ENCODE peak calls at places on chromosomes 1 and 21, in four cellular contexts. J is brain microvascular endothelial cell, F is Caco-2, T is glutamatergic neuron. Y is an unnamed sample.

GRCh38 chr1:96370752-96371151 is 350.8 kb upstream of the PTBP2 start:
- DNase-seq in J (peak; percentile 83), F (no peak), T (no peak), Y (no peak)

GRCh38 chr1:35350872-35351271 is 82.4 kb downstream of the ZMYM4 start:
- DNase-seq in J (no peak), F (no peak), T (no peak), Y (no peak)

GRCh38 chr1:33330376-33330890 is 9.5 kb upstream of the A3GALT2 start:
- DNase-seq in J (no peak), F (no peak), T (no peak), Y (no peak)

GRCh38 chr1:244273845-244274619 is 177.7 kb downstream of the ADSS2 start:
- DNase-seq in J (peak; percentile 98), F (no peak), T (no peak), Y (no peak)

GRCh38 chr1:53895421-53895820 is 1.4 kb downstream of the DIO1 start:
- DNase-seq in J (no peak), F (no peak), T (no peak), Y (no peak)

GRCh38 chr1:237012789-237013383 is 8.6 kb upstream of the MT1HL1 start:
- DNase-seq in J (peak; percentile 89), F (no peak), T (no peak), Y (no peak)

GRCh38 chr1:15406911-15407559 is 2.7 kb upstream of the EFHD2 start:
- DNase-seq in J (peak; percentile 49), F (no peak), T (no peak), Y (no peak)

GRCh38 chr1:2815551-2815950 is 14.1 kb upstream of the TTC34 start:
- DNase-seq in J (no peak), F (no peak), T (no peak), Y (no peak)

GRCh38 chr1:216566809-216567208 is 143.6 kb upstream of the USH2A start:
- DNase-seq in J (peak; percentile 26), F (no peak), T (no peak), Y (no peak)

GRCh38 chr21:29121759-29122158 is 8.7 kb upstream of the MAP3K7CL start:
- DNase-seq in J (no peak), F (no peak), T (no peak), Y (no peak)

GRCh38 chr1:180092931-180093650 is 61.6 kb upstream of the QSOX1 start:
- DNase-seq in J (peak; percentile 2), F (no peak), T (no peak), Y (no peak)

GRCh38 chr1:232875536-232875935 is 70.3 kb downstream of the MAP10 start:
- DNase-seq in J (no peak), F (no peak), T (no peak), Y (no peak)

GRCh38 chr1:152502496-152503180 is 8.0 kb upstream of the LCE5A start:
- DNase-seq in J (no peak), F (no peak), T (no peak), Y (no peak)

GRCh38 chr1:32817815-32818786 is 648 bp downstream of the S100PBP start:
- DNase-seq in J (no peak), F (peak; percentile 80), T (peak; percentile 72), Y (peak; percentile 61)

GRCh38 chr1:43238104-43238503 is 31.7 kb upstream of the TMEM125 start:
- DNase-seq in J (peak; percentile 62), F (peak; percentile 72), T (peak; percentile 76), Y (peak; percentile 67)

GRCh38 chr1:172670791-172671190 is 11.9 kb downstream of the FASLG start:
- DNase-seq in J (no peak), F (no peak), T (no peak), Y (no peak)

GRCh38 chr1:172669011-172669410 is 10.1 kb downstream of the FASLG start:
- DNase-seq in J (no peak), F (no peak), T (no peak), Y (no peak)

GRCh38 chr1:172671591-172671990 is 12.7 kb downstream of the FASLG start:
- DNase-seq in J (no peak), F (peak; percentile 55), T (no peak), Y (no peak)

GRCh38 chr1:172668097-172668496 is 9.2 kb downstream of the FASLG start:
- DNase-seq in J (no peak), F (no peak), T (no peak), Y (no peak)

GRCh38 chr1:172670316-172670715 is 11.4 kb downstream of the FASLG start:
- DNase-seq in J (no peak), F (no peak), T (no peak), Y (no peak)
- TF ChIP-seq CTCF in J (no peak), F (no peak), T (no peak), Y (no peak)

DNA sequence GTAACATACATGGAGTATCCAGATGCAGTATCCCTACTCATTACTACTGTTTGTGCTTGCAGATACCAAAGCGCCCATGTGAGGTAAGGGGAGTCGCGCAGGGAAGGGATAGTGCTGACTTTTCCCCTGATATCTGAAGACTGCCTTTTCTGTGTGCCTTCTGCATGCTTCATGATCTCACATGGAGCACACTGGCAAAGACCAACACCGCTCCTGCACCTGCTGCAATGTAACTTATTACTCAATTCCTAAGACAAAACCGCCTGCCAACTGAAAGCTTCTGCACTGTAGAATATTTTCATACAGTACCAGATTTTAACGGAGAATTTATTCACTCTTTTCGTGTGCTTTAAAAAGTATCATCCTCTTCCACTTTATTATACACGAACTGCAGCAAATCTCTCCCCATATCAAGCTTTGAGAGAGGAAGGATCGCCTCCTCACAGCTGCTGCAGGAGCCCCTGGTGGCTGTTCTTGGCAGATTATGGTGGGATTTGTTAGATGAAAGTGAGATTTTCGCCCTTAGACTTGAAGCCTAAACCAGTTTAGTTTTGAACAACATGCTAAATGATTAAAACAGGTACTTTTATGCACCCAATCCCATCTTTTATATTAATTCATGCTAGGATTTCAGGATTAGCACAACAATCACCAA is 99.1 kb downstream of the PTPN14 start:
- DNase-seq in J (no peak), F (no peak), T (no peak), Y (no peak)
- TF ChIP-seq CTCF in J (peak; percentile 44), F (peak; percentile 37), T (peak; percentile 21), Y (no peak)

DNA sequence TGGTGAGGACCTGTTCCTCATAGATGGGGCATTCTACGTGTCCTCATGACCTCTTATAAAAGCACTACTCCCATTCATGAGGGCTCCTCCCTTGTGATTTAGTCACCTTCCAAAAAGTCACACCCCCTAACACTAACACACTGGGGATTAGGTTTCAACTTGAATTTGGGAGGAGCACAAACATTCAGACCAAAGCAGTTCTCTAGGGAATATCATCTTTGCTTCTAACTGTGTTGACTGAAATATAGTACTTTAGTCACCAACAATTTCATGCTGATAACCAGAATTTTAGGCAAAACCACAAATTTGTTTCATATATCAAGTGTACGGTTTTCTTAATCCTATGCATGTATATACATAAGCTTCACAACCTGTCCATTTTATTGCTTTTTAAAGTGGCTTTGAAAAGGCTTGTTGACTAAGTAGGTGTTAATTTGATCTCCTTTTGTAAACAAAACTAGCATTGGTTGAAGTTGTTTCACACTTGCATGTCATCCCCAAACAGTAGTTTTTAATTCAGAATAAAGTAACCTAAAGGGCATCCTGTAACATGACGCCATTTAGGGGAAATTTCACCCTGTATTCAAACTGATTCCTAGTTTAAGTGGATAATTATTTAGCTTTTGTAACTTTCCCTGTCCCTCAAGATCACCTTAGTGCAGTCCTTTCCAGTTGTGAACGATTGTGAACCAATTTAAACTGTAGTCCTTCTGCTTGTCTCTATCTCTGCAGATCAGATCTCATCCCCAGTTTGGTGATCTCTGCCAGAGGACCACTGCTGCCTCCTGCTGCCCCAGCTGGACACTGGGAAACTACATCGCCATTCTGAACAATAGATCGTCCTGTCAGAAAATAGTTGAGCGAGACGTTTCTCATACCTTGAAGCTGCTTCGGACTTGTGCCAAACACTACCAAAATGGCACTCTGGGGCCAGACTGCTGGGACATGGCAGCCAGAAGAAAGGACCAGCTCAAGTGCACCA is 141.1 kb downstream of the TLR5 start:
- DNase-seq in J (no peak), F (no peak), T (no peak), Y (no peak)
- TF ChIP-seq CTCF in J (peak; percentile 75), F (peak; percentile 3), T (no peak), Y (no peak)

GRCh38 chr1:101438359-101438758 is 201.5 kb downstream of the S1PR1 start:
- DNase-seq in J (peak; percentile 9), F (no peak), T (no peak), Y (no peak)
- TF ChIP-seq CTCF in J (peak; percentile 43), F (no peak), T (no peak), Y (peak; percentile 48)

GRCh38 chr1:151158751-151159251 is 2.4 kb downstream of the TNFAIP8L2 start:
- DNase-seq in J (no peak), F (no peak), T (no peak), Y (no peak)
- TF ChIP-seq CTCF in J (no peak), F (no peak), T (no peak), Y (no peak)

GRCh38 chr21:26027696-26028095 is 142.9 kb downstream of the APP start:
- DNase-seq in J (no peak), F (no peak), T (no peak), Y (no peak)

GRCh38 chr21:26028183-26028582 is 142.4 kb downstream of the APP start:
- DNase-seq in J (no peak), F (no peak), T (no peak), Y (no peak)

GRCh38 chr21:26032263-26032662 is 138.3 kb downstream of the APP start:
- DNase-seq in J (no peak), F (no peak), T (no peak), Y (no peak)
- TF ChIP-seq CTCF in J (peak; percentile 40), F (no peak), T (no peak), Y (no peak)

DNA sequence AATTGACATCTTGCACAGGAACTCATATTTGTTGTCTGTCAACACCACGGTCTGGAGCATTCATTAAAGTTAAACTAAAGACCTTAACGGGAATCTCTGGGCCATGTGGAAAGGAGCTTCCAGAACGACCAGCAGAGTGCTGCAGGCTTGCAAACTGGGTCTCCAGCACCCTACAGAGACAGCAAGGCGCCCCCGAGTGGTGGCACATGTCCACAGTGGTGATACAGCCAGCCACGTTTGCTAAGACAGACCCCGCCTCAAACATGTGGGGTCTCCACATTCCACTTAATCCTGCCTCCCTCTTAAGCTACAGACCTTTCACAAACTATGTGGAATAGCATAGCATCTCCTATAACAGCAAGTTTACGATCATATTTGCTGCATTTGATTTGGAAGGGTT is 96.5 kb upstream of the BACE2 start:
- DNase-seq in J (no peak), F (no peak), T (peak; percentile 59), Y (peak; percentile 14)
- TF ChIP-seq CTCF in J (peak; percentile 25), F (peak; percentile 12), T (peak; percentile 42), Y (peak; percentile 32)

GRCh38 chr1:212181015-212181891 is 104.0 kb upstream of the PPP2R5A start:
- DNase-seq in J (no peak), F (no peak), T (no peak), Y (no peak)

GRCh38 chr1:212177542-212177941 is 107.7 kb upstream of the PPP2R5A start:
- DNase-seq in J (no peak), F (no peak), T (no peak), Y (no peak)

GRCh38 chr1:212178830-212179370 is 106.3 kb upstream of the PPP2R5A start:
- DNase-seq in J (no peak), F (no peak), T (no peak), Y (no peak)

GRCh38 chr1:212182585-212182984 is 102.6 kb upstream of the PPP2R5A start:
- DNase-seq in J (no peak), F (no peak), T (no peak), Y (no peak)

GRCh38 chr1:212179394-212180076 is 105.7 kb upstream of the PPP2R5A start:
- DNase-seq in J (peak; percentile 92), F (no peak), T (no peak), Y (no peak)
- TF ChIP-seq CTCF in J (no peak), F (no peak), T (no peak), Y (no peak)